ENCODE peak calls at places on chromosomes 11 and 22, in four cellular contexts. U is H1, A is neuronal stem cell, E is trophoblast cell. P is an unnamed sample.

GRCh38 chr11:35518766-35519165 is 6.7 kb downstream of the PAMR1 start:
- DNase-seq in U (no peak), A (no peak), E (no peak), P (no peak)

GRCh38 chr22:22460635-22461034 is 47.9 kb downstream of the ZNF280B start:
- DNase-seq in U (no peak), A (no peak), E (no peak), P (no peak)

GRCh38 chr22:31681625-31682345 is 19.8 kb upstream of the PISD start:
- DNase-seq in A (no peak), U (no peak), E (no peak), P (peak)

GRCh38 chr11:96122601-96123044 is 198.7 kb upstream of the MTMR2 start:
- DNase-seq in U (no peak), A (no peak), E (peak), P (no peak)

GRCh38 chr11:6219359-6219758 is 14.0 kb downstream of the C11orf42 start:
- DNase-seq in U (no peak), E (no peak), A (no peak), P (peak)

GRCh38 chr11:31790649-31791048 is 20.5 kb downstream of the PAX6 start:
- DNase-seq in E (no peak), A (no peak), U (no peak), P (no peak)

GRCh38 chr11:83990160-83990733 is 704.1 kb upstream of the CCDC90B start:
- DNase-seq in E (no peak), U (no peak), A (no peak), P (no peak)

GRCh38 chr11:39294648-39295047 is 2164.8 kb downstream of the LRRC4C start:
- DNase-seq in U (no peak), A (no peak), E (no peak), P (no peak)

GRCh38 chr11:7034019-7034418 is 13.7 kb downstream of the NLRP14 start:
- DNase-seq in U (no peak), E (no peak), A (no peak), P (no peak)

GRCh38 chr11:134565343-134565891 is 153.4 kb upstream of the B3GAT1 start:
- DNase-seq in E (no peak), A (no peak), U (no peak), P (no peak)

GRCh38 chr11:34344410-34345011 is 13.3 kb downstream of the ABTB2 start:
- DNase-seq in A (no peak), U (no peak), E (no peak), P (no peak)

GRCh38 chr22:47598864-47599263 is 836.4 kb downstream of the TBC1D22A start:
- DNase-seq in E (no peak), A (no peak), U (no peak), P (no peak)

GRCh38 chr22:22195265-22196017 is 49.1 kb upstream of the VPREB1 start:
- DNase-seq in U (peak), A (peak), E (peak), P (peak)

DNA sequence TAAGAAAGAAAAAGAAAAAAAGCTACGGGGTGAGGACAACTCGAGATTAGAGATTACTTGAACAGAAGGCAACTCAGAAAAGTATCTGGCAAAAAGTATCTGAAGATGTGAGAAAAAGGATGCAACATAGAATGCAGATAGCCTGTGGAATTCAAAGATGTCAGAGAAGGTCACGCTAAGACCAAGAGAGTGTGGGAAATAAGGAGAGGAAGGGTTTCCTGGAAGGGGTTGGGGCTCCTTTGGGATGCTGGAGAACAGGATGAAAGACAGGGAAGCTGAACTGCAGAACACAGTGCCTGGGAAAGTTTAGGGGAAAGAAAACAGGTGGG is 1.2 kb downstream of the GUCY1A2 start:
- DNase-seq in U (no peak), A (no peak), E (no peak), P (peak)
- H3K4me3 ChIP-seq in U (peak), A (peak), E (no peak), P (no peak)

GRCh38 chr11:63282579-63282978 is 39.2 kb upstream of the SLC22A25 start:
- DNase-seq in E (no peak), A (no peak), U (no peak), P (no peak)

GRCh38 chr11:63277345-63277943 is 34.0 kb upstream of the SLC22A25 start:
- DNase-seq in U (no peak), E (no peak), A (no peak), P (no peak)

GRCh38 chr11:63280920-63281319 is 37.5 kb upstream of the SLC22A25 start:
- DNase-seq in U (no peak), E (no peak), A (no peak), P (no peak)
- H2BK12ac ChIP-seq in U (no peak), E (no peak), A (no peak), P (no peak)

GRCh38 chr11:9745411-9746211 is 81.7 kb downstream of the SWAP70 start:
- DNase-seq in E (no peak), A (no peak), U (no peak), P (no peak)

GRCh38 chr11:9747229-9747628 is 83.4 kb downstream of the SWAP70 start:
- DNase-seq in A (no peak), E (no peak), U (no peak), P (no peak)

GRCh38 chr11:9750551-9750950 is 86.7 kb downstream of the SWAP70 start:
- DNase-seq in E (peak), A (no peak), U (no peak), P (no peak)

GRCh38 chr11:9748361-9748970 is 84.6 kb downstream of the SWAP70 start:
- DNase-seq in U (peak), E (peak), A (no peak), P (peak)

GRCh38 chr11:9747816-9748215 is 83.9 kb downstream of the SWAP70 start:
- DNase-seq in E (no peak), A (no peak), U (no peak), P (no peak)
- H3K27ac ChIP-seq in E (no peak), A (no peak), U (no peak), P (peak)

DNA sequence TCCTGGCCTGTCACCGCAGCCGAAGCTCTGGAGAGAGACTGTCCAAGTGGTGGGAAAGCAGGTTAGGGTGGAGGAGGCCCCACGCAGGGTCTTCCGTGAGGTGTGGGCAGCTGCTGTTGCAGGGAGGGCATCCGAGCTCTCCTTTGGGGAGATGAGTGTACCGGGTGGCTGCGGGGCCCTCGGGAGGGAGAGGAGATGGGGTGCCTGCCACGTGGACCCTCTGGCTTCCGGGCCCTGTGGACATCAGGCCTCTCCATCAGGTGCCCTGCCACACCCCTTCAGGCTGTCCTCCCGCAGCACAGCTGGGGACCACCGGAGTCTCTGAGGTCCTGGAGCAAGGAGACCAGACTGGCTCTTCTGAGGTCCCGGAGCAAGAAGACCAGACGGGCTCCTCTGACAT is 1.7 kb downstream of the PTDSS2 start:
- DNase-seq in E (no peak), U (no peak), A (no peak), P (no peak)
- H3K4me3 ChIP-seq in E (no peak), U (no peak), A (no peak), P (peak)

GRCh38 chr11:61972112-61972795 is 4.8 kb upstream of the FTH1 start:
- DNase-seq in A (no peak), E (no peak), U (no peak), P (no peak)
- H2BK12ac ChIP-seq in A (no peak), E (peak), U (peak), P (peak)